ENCODE peak calls at places on chromosome 1, in ten cellular contexts. One of them, this sample, is unnamed.

GRCh38 chr1:203667616-203668015 is 41.0 kb downstream of the ATP2B4 start:
- DNase-seq in neural crest cell: no peak
- DNase-seq in activated T-cell treated with anti-CD3 and anti-CD28 coated beads for 24 hours: no peak
- DNase-seq in GDM1: no peak
- DNase-seq in CD8-positive, alpha-beta T cell: no peak
- DNase-seq in activated gamma-delta T cell treated with Interleukin-2 at 50 U/mL for 16 hours: no peak
- DNase-seq in HT1080: no peak
- DNase-seq in EH: peak
- DNase-seq in sciatic nerve: no peak
- DNase-seq in Caki2: no peak
- DNase-seq in this sample: no peak

GRCh38 chr1:55441474-55441873 is 226.3 kb upstream of the USP24 start:
- DNase-seq in GDM1: no peak
- DNase-seq in EH: no peak
- DNase-seq in Caki2: no peak
- DNase-seq in CD8-positive, alpha-beta T cell: no peak
- DNase-seq in activated gamma-delta T cell treated with Interleukin-2 at 50 U/mL for 16 hours: no peak
- DNase-seq in activated T-cell treated with anti-CD3 and anti-CD28 coated beads for 24 hours: no peak
- DNase-seq in sciatic nerve: no peak
- DNase-seq in neural crest cell: no peak
- DNase-seq in HT1080: no peak
- DNase-seq in this sample: no peak

GRCh38 chr1:210376836-210377377 is 48.2 kb downstream of the HHAT start:
- DNase-seq in sciatic nerve: no peak
- DNase-seq in neural crest cell: no peak
- DNase-seq in activated gamma-delta T cell treated with Interleukin-2 at 50 U/mL for 16 hours: no peak
- DNase-seq in Caki2: no peak
- DNase-seq in activated T-cell treated with anti-CD3 and anti-CD28 coated beads for 24 hours: no peak
- DNase-seq in GDM1: no peak
- DNase-seq in HT1080: peak
- DNase-seq in EH: peak
- DNase-seq in CD8-positive, alpha-beta T cell: no peak
- DNase-seq in this sample: no peak

GRCh38 chr1:216447898-216448568 is 24.8 kb upstream of the USH2A start:
- DNase-seq in neural crest cell: no peak
- DNase-seq in activated T-cell treated with anti-CD3 and anti-CD28 coated beads for 24 hours: no peak
- DNase-seq in sciatic nerve: no peak
- DNase-seq in GDM1: no peak
- DNase-seq in CD8-positive, alpha-beta T cell: no peak
- DNase-seq in activated gamma-delta T cell treated with Interleukin-2 at 50 U/mL for 16 hours: no peak
- DNase-seq in HT1080: peak
- DNase-seq in EH: peak
- DNase-seq in Caki2: peak
- DNase-seq in this sample: no peak

GRCh38 chr1:3680488-3681230 is 28.3 kb downstream of the TP73 start:
- DNase-seq in EH: no peak
- DNase-seq in HT1080: no peak
- DNase-seq in neural crest cell: no peak
- DNase-seq in activated T-cell treated with anti-CD3 and anti-CD28 coated beads for 24 hours: no peak
- DNase-seq in sciatic nerve: no peak
- DNase-seq in GDM1: no peak
- DNase-seq in Caki2: peak
- DNase-seq in activated gamma-delta T cell treated with Interleukin-2 at 50 U/mL for 16 hours: no peak
- DNase-seq in CD8-positive, alpha-beta T cell: no peak
- DNase-seq in this sample: no peak

GRCh38 chr1:20301463-20302092 is 10.9 kb downstream of the VWA5B1 start:
- DNase-seq in HT1080: no peak
- DNase-seq in sciatic nerve: no peak
- DNase-seq in EH: no peak
- DNase-seq in neural crest cell: no peak
- DNase-seq in GDM1: no peak
- DNase-seq in activated gamma-delta T cell treated with Interleukin-2 at 50 U/mL for 16 hours: no peak
- DNase-seq in activated T-cell treated with anti-CD3 and anti-CD28 coated beads for 24 hours: no peak
- DNase-seq in CD8-positive, alpha-beta T cell: no peak
- DNase-seq in Caki2: no peak
- DNase-seq in this sample: no peak

GRCh38 chr1:156705918-156706646 is 699 bp upstream of the CRABP2 start:
- DNase-seq in CD8-positive, alpha-beta T cell: peak
- DNase-seq in activated gamma-delta T cell treated with Interleukin-2 at 50 U/mL for 16 hours: peak
- DNase-seq in neural crest cell: peak
- DNase-seq in activated T-cell treated with anti-CD3 and anti-CD28 coated beads for 24 hours: peak
- DNase-seq in EH: peak
- DNase-seq in sciatic nerve: peak
- DNase-seq in HT1080: peak
- DNase-seq in Caki2: no peak
- DNase-seq in GDM1: no peak
- DNase-seq in this sample: no peak

GRCh38 chr1:175373786-175374623 is 181.4 kb upstream of the KIAA0040 start:
- DNase-seq in Caki2: no peak
- DNase-seq in CD8-positive, alpha-beta T cell: no peak
- DNase-seq in HT1080: no peak
- DNase-seq in GDM1: no peak
- DNase-seq in activated T-cell treated with anti-CD3 and anti-CD28 coated beads for 24 hours: no peak
- DNase-seq in neural crest cell: peak
- DNase-seq in sciatic nerve: no peak
- DNase-seq in EH: peak
- DNase-seq in activated gamma-delta T cell treated with Interleukin-2 at 50 U/mL for 16 hours: no peak
- DNase-seq in this sample: peak

GRCh38 chr1:244341455-244342450 is 110.0 kb downstream of the ADSS2 start:
- DNase-seq in activated T-cell treated with anti-CD3 and anti-CD28 coated beads for 24 hours: no peak
- DNase-seq in EH: peak
- DNase-seq in HT1080: peak
- DNase-seq in neural crest cell: no peak
- DNase-seq in CD8-positive, alpha-beta T cell: no peak
- DNase-seq in activated gamma-delta T cell treated with Interleukin-2 at 50 U/mL for 16 hours: peak
- DNase-seq in sciatic nerve: no peak
- DNase-seq in Caki2: peak
- DNase-seq in GDM1: no peak
- DNase-seq in this sample: no peak

GRCh38 chr1:38084700-38085099 is 38.1 kb upstream of the POU3F1 start:
- DNase-seq in HT1080: no peak
- DNase-seq in activated gamma-delta T cell treated with Interleukin-2 at 50 U/mL for 16 hours: no peak
- DNase-seq in Caki2: no peak
- DNase-seq in CD8-positive, alpha-beta T cell: no peak
- DNase-seq in neural crest cell: no peak
- DNase-seq in activated T-cell treated with anti-CD3 and anti-CD28 coated beads for 24 hours: no peak
- DNase-seq in EH: no peak
- DNase-seq in sciatic nerve: no peak
- DNase-seq in GDM1: no peak
- DNase-seq in this sample: no peak

GRCh38 chr1:18581420-18581880 is 49.2 kb upstream of the PAX7 start:
- DNase-seq in CD8-positive, alpha-beta T cell: peak
- DNase-seq in sciatic nerve: no peak
- DNase-seq in GDM1: peak
- DNase-seq in EH: peak
- DNase-seq in Caki2: no peak
- DNase-seq in HT1080: no peak
- DNase-seq in activated gamma-delta T cell treated with Interleukin-2 at 50 U/mL for 16 hours: peak
- DNase-seq in activated T-cell treated with anti-CD3 and anti-CD28 coated beads for 24 hours: peak
- DNase-seq in neural crest cell: peak
- DNase-seq in this sample: peak

This sample was measured in CMK.